ENCODE peak calls at places on chromosome 14, in five cellular contexts. U, X, H, D and A are unnamed samples.

GRCh38 chr14:89587128-89587420 is 170.0 kb upstream of the FOXN3 start:
- DNase-seq in U (no peak), X (no peak), H (no peak), D (no peak), A (no peak)

GRCh38 chr14:77890873-77891272 is 91.0 kb downstream of the ADCK1 start:
- DNase-seq in U (no peak), X (no peak), H (no peak), D (no peak), A (no peak)

GRCh38 chr14:79516009-79516408 is 695.3 kb downstream of the DIO2 start:
- DNase-seq in U (no peak), X (no peak), H (no peak), D (no peak), A (peak)

GRCh38 chr14:75720828-75721227 is 59.8 kb downstream of the TTLL5 start:
- DNase-seq in U (no peak), X (peak), H (no peak), D (peak), A (peak)

GRCh38 chr14:55661029-55661428 is 81.0 kb downstream of the KTN1 start:
- DNase-seq in U (no peak), X (no peak), H (no peak), D (no peak), A (no peak)

GRCh38 chr14:34099630-34100029 is 148.8 kb upstream of the EGLN3 start:
- DNase-seq in U (no peak), X (no peak), H (no peak), D (no peak), A (no peak)

GRCh38 chr14:91303091-91303923 is 58.8 kb upstream of the GPR68 start:
- DNase-seq in U (no peak), X (peak), H (no peak), D (no peak), A (no peak)

GRCh38 chr14:24986206-24986893 is 63.6 kb downstream of the STXBP6 start:
- DNase-seq in U (no peak), X (no peak), H (no peak), D (peak), A (no peak)

GRCh38 chr14:47442206-47442605 is 233.2 kb downstream of the MDGA2 start:
- DNase-seq in U (no peak), X (peak), H (no peak), D (peak), A (peak)

GRCh38 chr14:56205906-56206305 is 87.7 kb downstream of the PELI2 start:
- DNase-seq in U (no peak), X (no peak), H (no peak), D (no peak), A (no peak)

GRCh38 chr14:74019743-74020142 is 594 bp downstream of the BBOF1 start:
- DNase-seq in U (no peak), X (peak), H (no peak), D (peak), A (peak)

GRCh38 chr14:96538663-96539317 is 36.6 kb downstream of the PAPOLA start:
- DNase-seq in U (no peak), X (peak), H (no peak), D (no peak), A (peak)

GRCh38 chr14:97878206-97878605 is 1081.0 kb downstream of the VRK1 start:
- DNase-seq in U (no peak), X (no peak), H (no peak), D (no peak), A (no peak)

GRCh38 chr14:53327716-53328115 is 174.6 kb upstream of the DDHD1 start:
- DNase-seq in U (no peak), X (peak), H (no peak), D (peak), A (peak)

GRCh38 chr14:92935446-92935845 is 12.5 kb downstream of the CHGA start:
- DNase-seq in U (no peak), X (no peak), H (peak), D (no peak), A (no peak)

GRCh38 chr14:51041117-51041531 is 53.8 kb downstream of the TRIM9 start:
- DNase-seq in U (no peak), X (no peak), H (no peak), D (no peak), A (no peak)